ENCODE peak calls at places on chromosomes 7 and 10, in four cellular contexts. X is AG04450; F is activated CD4-positive, alpha-beta T cell treated with anti-CD3 and anti-CD28 coated beads, Interleukin-2, amount 50 U/mL, for 1 hour; M is NCI-H524 treated with DMSO at 0.1 percent for 48 hours. W is an unnamed sample.

GRCh38 chr10:13990392-13990805 is 340.3 kb downstream of the FRMD4A start:
- DNase-seq in X (no peak), M (no peak), F (no peak), W (no peak)

GRCh38 chr7:23298141-23298851 is 843 bp upstream of the MALSU1 start:
- DNase-seq in X (peak), M (no peak), F (no peak), W (no peak)

GRCh38 chr10:110918633-110919348 is at the start of gene BBIP1:
- DNase-seq in F (no peak), M (peak), X (peak), W (no peak)

GRCh38 chr10:89151857-89152256 is 55.3 kb downstream of the CH25H start:
- DNase-seq in M (no peak), F (no peak), X (peak), W (no peak)

GRCh38 chr10:86716466-86716865 is 40.0 kb upstream of the BMPR1A start:
- DNase-seq in X (no peak), M (no peak), F (no peak), W (no peak)

GRCh38 chr10:31032515-31033132 is 959 bp upstream of the ZNF438 start:
- DNase-seq in M (no peak), F (peak), X (no peak), W (no peak)

GRCh38 chr7:136133491-136133990 is 156.4 kb upstream of the MTPN start:
- DNase-seq in M (no peak), X (peak), F (no peak), W (no peak)

GRCh38 chr10:125148021-125148439 is 12.3 kb downstream of the CTBP2 start:
- DNase-seq in X (no peak), F (no peak), M (no peak), W (no peak)

GRCh38 chr10:23171232-23171876 is 20.8 kb upstream of the PTF1A start:
- DNase-seq in M (no peak), F (no peak), X (no peak), W (no peak)

GRCh38 chr10:128061306-128062300 is 64.6 kb downstream of the MKI67 start:
- DNase-seq in F (no peak), X (no peak), M (no peak), W (no peak)

GRCh38 chr10:130300608-130301025 is 164.4 kb downstream of the GLRX3 start:
- DNase-seq in X (no peak), F (peak), M (no peak), W (peak)

GRCh38 chr7:123622660-123623386 is 21.2 kb downstream of the ASB15 start:
- DNase-seq in M (peak), X (no peak), F (no peak), W (no peak)

GRCh38 chr10:7245505-7245904 is 165.3 kb downstream of the SFMBT2 start:
- DNase-seq in F (no peak), M (no peak), X (no peak), W (no peak)

GRCh38 chr10:97762056-97762455 is 9.7 kb downstream of the SFRP5 start:
- DNase-seq in X (no peak), M (no peak), F (no peak), W (no peak)

GRCh38 chr10:131180086-131180485 is 131.4 kb downstream of the TCERG1L start:
- DNase-seq in F (no peak), X (no peak), M (no peak), W (no peak)

W was measured in effector CD4-positive, alpha-beta T cell.